ENCODE peak calls at places on chromosome 9, in seven cellular contexts. B is stimulated activated CD4-positive, alpha-beta T cell treated with anti-CD3 and anti-CD28 coated beads, Interleukin-12 subunit alpha, Interleukin-12 subunit beta, amount 100 ng/mL, for 4 hours; A is progenitor cell of endocrine pancreas; H is AML-193; G is dorsolateral prefrontal cortex; K is NCI-H226; D is GM20000. P is an unnamed sample.

GRCh38 chr9:125422853-125423252 is 161.2 kb downstream of the GAPVD1 start:
- DNase-seq in B (no peak), A (no peak), H (no peak), G (no peak), K (no peak), D (no peak), P (no peak)

GRCh38 chr9:80841888-80842287 is 847.5 kb downstream of the TLE1 start:
- DNase-seq in B (no peak), A (no peak), H (no peak), G (no peak), K (no peak), D (no peak), P (no peak)

GRCh38 chr9:134366223-134367031 is 40.2 kb downstream of the RXRA start:
- DNase-seq in B (no peak), A (no peak), H (peak), G (peak), K (peak), D (no peak), P (peak)

GRCh38 chr9:18320046-18320445 is 153.9 kb upstream of the ADAMTSL1 start:
- DNase-seq in B (no peak), A (no peak), H (no peak), G (no peak), K (no peak), D (no peak), P (peak)

GRCh38 chr9:27572566-27572917 is 739 bp downstream of the C9orf72 start:
- DNase-seq in B (no peak), A (no peak), H (peak), G (peak), K (no peak), D (peak), P (peak)

GRCh38 chr9:136144450-136144849 is 25.8 kb upstream of the TMEM250 start:
- DNase-seq in B (no peak), A (no peak), H (no peak), G (no peak), K (no peak), D (no peak), P (no peak)

GRCh38 chr9:115691686-115692085 is 461.9 kb upstream of the PAPPA start:
- DNase-seq in B (no peak), A (no peak), H (no peak), G (no peak), K (peak), D (no peak), P (peak)

GRCh38 chr9:89604463-89605180 is at the start of gene GADD45G:
- DNase-seq in B (peak), A (peak), H (peak), G (peak), K (peak), D (peak), P (peak)

GRCh38 chr9:120109242-120109641 is 470.7 kb downstream of the CDK5RAP2 start:
- DNase-seq in B (no peak), A (peak), H (no peak), G (no peak), K (no peak), D (no peak), P (no peak)

GRCh38 chr9:38359689-38360385 is 32.7 kb upstream of the ALDH1B1 start:
- DNase-seq in B (no peak), A (no peak), H (no peak), G (no peak), K (no peak), D (no peak), P (peak)

GRCh38 chr9:122519376-122519775 is 435 bp downstream of the OR1J4 start:
- DNase-seq in B (no peak), A (no peak), H (no peak), G (peak), K (no peak), D (no peak), P (no peak)

GRCh38 chr9:81214975-81215374 is 474.4 kb downstream of the TLE1 start:
- DNase-seq in B (no peak), A (no peak), H (no peak), G (no peak), K (no peak), D (no peak), P (no peak)

GRCh38 chr9:96383165-96383939 is at the start of gene SLC35D2:
- DNase-seq in B (peak), A (peak), H (no peak), G (peak), K (peak), D (peak), P (peak)

GRCh38 chr9:89850633-89851325 is 246.0 kb downstream of the GADD45G start:
- DNase-seq in B (no peak), A (no peak), H (no peak), G (no peak), K (no peak), D (no peak), P (no peak)

GRCh38 chr9:96413312-96414221 is 4.6 kb downstream of the ZNF367 start:
- DNase-seq in B (no peak), A (no peak), H (peak), G (no peak), K (no peak), D (no peak), P (no peak)

GRCh38 chr9:98146101-98146991 is 27.3 kb upstream of the TRIM14 start:
- DNase-seq in B (no peak), A (no peak), H (peak), G (no peak), K (peak), D (peak), P (peak)

GRCh38 chr9:128159073-128159783 is 837 bp upstream of the BBLN start:
- DNase-seq in B (peak), A (no peak), H (peak), G (no peak), K (no peak), D (peak), P (no peak)

GRCh38 chr9:68678430-68678829 is 26.6 kb upstream of the PIP5K1B start:
- DNase-seq in B (no peak), A (no peak), H (no peak), G (peak), K (no peak), D (peak), P (no peak)

GRCh38 chr9:27400334-27400875 is 103.5 kb upstream of the EQTN start:
- DNase-seq in B (no peak), A (no peak), H (no peak), G (no peak), K (no peak), D (no peak), P (no peak)

GRCh38 chr9:130659699-130660248 is 4.6 kb upstream of the PRDM12 start:
- DNase-seq in B (no peak), A (no peak), H (no peak), G (no peak), K (no peak), D (no peak), P (no peak)

GRCh38 chr9:72476617-72477375 is 44.6 kb upstream of the TMC1 start:
- DNase-seq in B (peak), A (no peak), H (no peak), G (no peak), K (peak), D (no peak), P (peak)

GRCh38 chr9:93295031-93295430 is 111.1 kb downstream of the WNK2 start:
- DNase-seq in B (no peak), A (no peak), H (no peak), G (no peak), K (no peak), D (peak), P (no peak)

GRCh38 chr9:126112135-126112720 is 214.4 kb upstream of the MVB12B start:
- DNase-seq in B (no peak), A (no peak), H (no peak), G (no peak), K (no peak), D (no peak), P (no peak)

GRCh38 chr9:8338742-8339425 is 539.3 kb upstream of the DMAC1 start:
- DNase-seq in B (no peak), A (no peak), H (no peak), G (no peak), K (peak), D (no peak), P (peak)

GRCh38 chr9:117409321-117409720 is 5.5 kb downstream of the ASTN2 start:
- DNase-seq in B (no peak), A (no peak), H (no peak), G (no peak), K (no peak), D (no peak), P (peak)

GRCh38 chr9:134880484-134881312 is at the start of gene FCN2:
- DNase-seq in B (no peak), A (no peak), H (no peak), G (no peak), K (no peak), D (no peak), P (no peak)

P was measured in renal cortical epithelial cell.